ENCODE peak calls at places on chromosomes 16 and 17, in five cellular contexts. H is BJ, S is fibroblast of mammary gland, J is gastrocnemius medialis, P is AG10803. Z is an unnamed sample.

GRCh38 chr17:77451894-77452852 is 311.4 kb downstream of the SEC14L1 start:
- DNase-seq in H (no peak), S (peak), J (no peak), P (peak), Z (peak)

GRCh38 chr16:3681206-3681605 is 26.7 kb downstream of the DNASE1 start:
- DNase-seq in H (no peak), S (no peak), J (peak), P (peak), Z (no peak)

GRCh38 chr16:28001184-28001583 is 62.3 kb downstream of the GSG1L start:
- DNase-seq in H (no peak), S (no peak), J (no peak), P (no peak), Z (no peak)

GRCh38 chr16:31202402-31203385 is at the start of gene PYCARD:
- DNase-seq in H (no peak), S (peak), J (no peak), P (peak), Z (no peak)

GRCh38 chr16:15643453-15644305 is 725 bp upstream of the MARF1 start:
- DNase-seq in H (no peak), S (peak), J (peak), P (peak), Z (peak)

GRCh38 chr16:56262148-56262878 is 71.0 kb downstream of the GNAO1 start:
- DNase-seq in H (no peak), S (no peak), J (no peak), P (no peak), Z (no peak)

GRCh38 chr17:8125196-8125946 is 1.5 kb upstream of the HES7 start:
- DNase-seq in H (no peak), S (peak), J (peak), P (peak), Z (peak)

GRCh38 chr16:86635181-86635580 is 56.8 kb downstream of the FOXL1 start:
- DNase-seq in H (no peak), S (peak), J (no peak), P (peak), Z (no peak)

GRCh38 chr16:49547448-49547847 is 173.8 kb downstream of the C16orf78 start:
- DNase-seq in H (no peak), S (no peak), J (no peak), P (no peak), Z (no peak)

GRCh38 chr17:5020502-5021023 is 14.7 kb downstream of the SLC52A1 start:
- DNase-seq in H (no peak), S (no peak), J (no peak), P (no peak), Z (no peak)

GRCh38 chr17:22703204-22703603 is 1010.9 kb downstream of the KCNJ18 start:
- DNase-seq in H (no peak), S (no peak), J (no peak), P (no peak), Z (no peak)

GRCh38 chr17:58364270-58364942 is 12.4 kb upstream of the SUPT4H1 start:
- DNase-seq in H (no peak), S (no peak), J (no peak), P (no peak), Z (no peak)

GRCh38 chr16:88640520-88641247 is 2.3 kb downstream of the IL17C start:
- DNase-seq in H (no peak), S (no peak), J (no peak), P (no peak), Z (no peak)

GRCh38 chr17:15469260-15469659 is 1.8 kb upstream of the CDRT4 start:
- DNase-seq in H (no peak), S (peak), J (peak), P (no peak), Z (no peak)

GRCh38 chr17:2905269-2905668 is 109.0 kb downstream of the RAP1GAP2 start:
- DNase-seq in H (no peak), S (no peak), J (no peak), P (no peak), Z (no peak)

GRCh38 chr16:69186642-69187386 is at the start of gene SNTB2:
- DNase-seq in H (no peak), S (peak), J (peak), P (peak), Z (peak)

GRCh38 chr16:5615868-5616642 is 518.5 kb upstream of the EEF2KMT start:
- DNase-seq in H (no peak), S (peak), J (no peak), P (no peak), Z (peak)

GRCh38 chr17:41492771-41493170 is 3.1 kb upstream of the KRT36 start:
- DNase-seq in H (no peak), S (peak), J (no peak), P (no peak), Z (peak)

GRCh38 chr17:7308625-7309433 is 1.4 kb downstream of the EIF5A start:
- DNase-seq in H (peak), S (peak), J (peak), P (peak), Z (peak)

GRCh38 chr17:75940727-75941441 is at the start of gene FBF1:
- DNase-seq in H (peak), S (peak), J (peak), P (peak), Z (peak)

GRCh38 chr17:1464186-1464585 is 8.2 kb upstream of the CRK start:
- DNase-seq in H (no peak), S (no peak), J (no peak), P (no peak), Z (no peak)

DNA sequence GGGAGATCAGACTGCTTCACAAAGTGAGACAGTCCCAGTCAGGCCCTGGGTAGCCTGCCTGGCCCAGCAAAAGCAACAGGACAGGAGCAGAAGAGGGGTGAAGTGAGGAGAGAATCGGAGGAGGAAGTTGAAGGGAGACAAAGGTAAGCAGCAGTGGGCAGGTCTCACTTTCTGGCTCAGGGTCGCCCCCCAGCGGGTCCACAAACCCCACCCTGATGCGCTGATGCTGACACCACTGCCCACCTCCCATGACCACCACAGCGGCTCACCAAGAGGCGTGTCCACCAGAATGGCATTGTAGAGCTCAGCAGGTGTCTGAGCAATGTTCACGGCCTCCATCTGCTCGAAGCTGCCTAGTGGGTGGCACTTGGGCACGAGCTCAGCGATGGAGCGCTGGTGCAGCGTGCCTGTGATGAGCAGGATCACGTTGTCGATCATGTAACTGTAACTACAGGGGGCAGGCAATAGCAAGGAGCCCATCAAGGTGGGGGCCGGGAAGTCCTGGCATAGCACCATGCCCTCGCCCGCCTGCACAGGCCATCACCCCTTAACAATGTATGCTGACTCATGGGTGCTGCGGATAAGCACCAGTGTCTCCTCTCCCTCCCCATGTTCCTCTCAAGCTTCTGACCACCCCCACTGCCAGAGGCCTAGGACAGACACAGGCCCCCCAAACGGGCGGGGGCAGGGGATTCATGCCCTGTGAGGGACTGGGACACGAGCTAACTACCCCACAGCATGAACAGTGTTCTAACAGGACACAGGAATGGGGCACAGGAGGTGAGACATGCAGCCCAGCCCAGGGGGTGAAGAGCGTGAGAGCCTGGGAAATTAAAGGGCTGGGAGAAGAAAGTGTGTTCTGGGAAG is 13.6 kb downstream of the HSD11B2 start:
- DNase-seq in H (no peak), S (peak), J (no peak), P (no peak), Z (no peak)
- TF ChIP-seq CTCF in H (no peak), S (no peak), J (no peak), P (no peak), Z (no peak)

DNA sequence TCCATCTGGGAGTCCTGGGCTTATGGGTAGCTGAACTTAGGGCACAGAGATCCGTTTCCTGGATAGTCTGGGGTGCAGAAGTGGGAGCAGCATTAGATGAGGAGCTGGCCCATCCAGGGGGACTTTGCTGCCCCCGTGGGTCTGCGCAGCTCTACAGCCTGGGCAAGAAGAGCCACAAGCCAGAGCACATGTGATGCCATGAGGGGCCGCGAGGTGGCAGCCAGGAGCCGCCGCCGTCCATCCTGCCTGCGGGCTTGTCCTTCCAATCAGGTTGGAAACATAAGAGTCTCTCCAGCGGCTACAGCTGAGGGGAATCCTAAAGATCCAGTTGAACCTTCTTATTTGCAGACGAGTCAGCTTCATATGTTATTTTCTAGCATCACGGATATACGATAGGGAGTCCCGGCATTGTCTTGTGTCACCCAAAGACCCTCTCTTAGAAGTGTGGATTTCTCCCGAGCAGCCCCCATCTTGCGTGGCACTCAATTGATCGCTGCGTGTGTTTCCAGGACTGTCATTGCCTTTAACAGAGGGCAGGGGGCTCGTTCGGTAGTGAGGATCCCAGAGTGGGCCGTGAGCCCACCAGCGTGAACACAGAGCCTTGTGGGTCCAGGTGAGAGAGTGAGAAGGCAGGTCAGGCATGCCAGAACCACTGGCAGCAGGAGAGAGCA is 22.0 kb downstream of the C1QTNF1 start:
- DNase-seq in H (no peak), S (peak), J (peak), P (peak), Z (no peak)
- TF ChIP-seq CTCF in H (peak), S (peak), J (peak), P (peak), Z (peak)

GRCh38 chr17:44218344-44219125 is 940 bp downstream of the UBTF start:
- DNase-seq in H (no peak), S (peak), J (peak), P (peak), Z (peak)

GRCh38 chr17:44217738-44218343 is 1.6 kb downstream of the UBTF start:
- DNase-seq in H (no peak), S (no peak), J (no peak), P (no peak), Z (peak)

GRCh38 chr17:44220211-44221071 is 966 bp upstream of the UBTF start:
- DNase-seq in H (no peak), S (peak), J (no peak), P (peak), Z (no peak)

GRCh38 chr17:44219636-44220210 is at the start of gene UBTF:
- DNase-seq in H (no peak), S (no peak), J (peak), P (peak), Z (peak)

DNA sequence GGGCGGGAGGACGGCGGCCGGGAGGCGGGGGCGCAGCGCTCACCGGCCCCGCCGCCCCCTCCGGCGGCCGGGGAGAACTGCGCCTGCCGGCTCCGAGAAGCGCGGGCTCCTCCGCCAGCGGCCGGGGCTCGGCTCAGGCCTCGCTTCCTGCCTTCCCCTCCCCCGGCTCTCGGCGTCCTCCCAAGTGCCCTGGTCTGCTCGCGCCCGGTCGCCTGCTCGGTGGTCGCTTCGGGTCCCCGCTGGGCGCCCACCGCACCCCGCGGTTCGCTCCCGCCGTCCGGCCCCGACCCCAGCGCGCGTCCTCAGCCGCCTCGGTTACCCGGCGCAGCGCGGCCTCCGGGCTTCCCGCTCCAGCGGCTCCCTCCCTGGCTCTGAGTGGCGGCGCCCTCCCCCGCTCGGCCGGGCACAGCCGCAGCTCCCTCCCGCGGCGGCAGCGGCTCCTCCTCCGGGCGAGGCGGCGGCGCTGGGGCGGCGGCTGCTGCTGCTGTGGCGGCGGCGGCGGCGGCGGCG is 294 bp downstream of the UBTF start:
- DNase-seq in H (no peak), S (peak), J (peak), P (peak), Z (peak)
- TF ChIP-seq CTCF in H (peak), S (no peak), J (peak), P (peak), Z (peak)

GRCh38 chr16:85205747-85206471 is 93.6 kb upstream of the CIBAR2 start:
- DNase-seq in H (no peak), S (peak), J (peak), P (no peak), Z (no peak)

GRCh38 chr16:85202631-85203461 is 90.6 kb upstream of the CIBAR2 start:
- DNase-seq in H (peak), S (peak), J (peak), P (peak), Z (peak)

GRCh38 chr16:85203462-85203813 is 91.2 kb upstream of the CIBAR2 start:
- DNase-seq in H (no peak), S (no peak), J (no peak), P (no peak), Z (no peak)

GRCh38 chr16:85206472-85207356 is 94.4 kb upstream of the CIBAR2 start:
- DNase-seq in H (no peak), S (no peak), J (no peak), P (no peak), Z (peak)

GRCh38 chr16:85204242-85205010 is 92.2 kb upstream of the CIBAR2 start:
- DNase-seq in H (peak), S (peak), J (no peak), P (peak), Z (no peak)
- TF ChIP-seq CTCF in H (no peak), S (no peak), J (no peak), P (no peak), Z (no peak)

DNA sequence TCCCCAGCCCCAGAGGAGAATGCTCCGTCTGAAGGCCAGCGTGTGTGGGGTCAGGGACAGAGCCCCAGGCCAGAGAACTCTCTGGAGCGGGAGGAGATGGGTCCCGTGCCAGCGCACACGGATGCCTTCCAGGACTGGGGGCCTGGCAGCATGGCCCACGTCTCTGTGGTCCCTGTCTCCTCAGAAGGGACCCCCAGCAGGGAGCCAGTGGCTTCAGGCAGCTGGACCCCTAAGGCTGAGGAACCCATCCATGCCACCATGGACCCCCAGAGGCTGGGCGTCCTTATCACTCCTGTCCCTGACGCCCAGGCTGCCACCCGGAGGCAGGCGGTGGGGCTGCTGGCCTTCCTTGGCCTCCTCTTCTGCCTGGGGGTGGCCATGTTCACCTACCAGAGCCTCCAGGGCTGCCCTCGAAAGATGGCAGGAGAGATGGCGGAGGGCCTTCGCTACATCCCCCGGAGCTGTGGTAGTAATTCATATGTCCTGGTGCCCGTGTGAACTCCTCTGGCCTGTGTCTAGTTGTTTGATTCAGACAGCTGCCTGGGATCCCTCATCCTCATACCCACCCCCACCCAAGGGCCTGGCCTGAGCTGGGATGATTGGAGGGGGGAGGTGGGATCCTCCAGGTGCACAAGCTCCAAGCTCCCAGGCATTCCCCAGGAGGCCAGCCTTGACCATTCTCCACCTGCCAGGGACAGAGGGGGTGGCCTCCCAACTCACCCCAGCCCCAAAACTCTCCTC is 10.4 kb downstream of the CX3CL1 start:
- DNase-seq in H (no peak), S (no peak), J (no peak), P (no peak), Z (no peak)
- TF ChIP-seq CTCF in H (no peak), S (no peak), J (no peak), P (no peak), Z (no peak)

GRCh38 chr16:19712418-19713058 is 5.5 kb downstream of the KNOP1 start:
- DNase-seq in H (no peak), S (no peak), J (no peak), P (no peak), Z (no peak)

GRCh38 chr16:19709381-19710136 is 8.5 kb downstream of the KNOP1 start:
- DNase-seq in H (no peak), S (no peak), J (no peak), P (no peak), Z (no peak)

GRCh38 chr16:19710191-19710908 is 7.7 kb downstream of the KNOP1 start:
- DNase-seq in H (no peak), S (no peak), J (no peak), P (no peak), Z (no peak)

GRCh38 chr16:19711643-19712042 is 6.4 kb downstream of the KNOP1 start:
- DNase-seq in H (no peak), S (no peak), J (no peak), P (no peak), Z (no peak)

DNA sequence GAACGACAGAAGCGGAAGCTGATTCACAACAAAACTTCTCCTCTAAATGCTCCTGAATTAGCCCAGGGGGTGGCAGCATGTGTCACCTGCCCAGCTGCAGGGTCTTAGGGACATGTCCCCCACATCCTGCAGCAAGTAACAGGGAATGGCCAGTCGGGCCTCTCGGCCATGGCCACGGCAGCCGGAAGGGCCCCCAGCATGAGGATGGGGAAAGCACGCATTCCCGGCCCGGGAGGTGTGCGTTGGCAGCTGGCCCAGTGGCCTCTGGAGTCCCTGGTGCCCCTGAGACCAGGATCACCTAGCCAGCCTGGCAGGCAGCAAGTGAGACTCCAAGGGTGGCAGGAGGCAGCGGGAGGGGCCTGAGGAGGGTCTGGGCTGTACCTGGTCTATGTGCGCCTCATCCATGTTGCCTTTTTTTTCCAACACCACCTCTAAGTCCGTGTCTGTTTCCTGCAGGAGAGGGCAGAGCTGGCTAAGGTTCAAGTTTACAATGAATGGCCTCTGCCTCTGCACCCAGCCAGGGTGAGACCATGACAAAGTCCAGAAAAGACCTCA is 7.0 kb downstream of the KNOP1 start:
- DNase-seq in H (no peak), S (no peak), J (no peak), P (no peak), Z (no peak)
- TF ChIP-seq CTCF in H (no peak), S (no peak), J (no peak), P (no peak), Z (no peak)

GRCh38 chr17:43056051-43056450 is 31.0 kb downstream of the RND2 start:
- DNase-seq in H (no peak), S (no peak), J (no peak), P (no peak), Z (no peak)
- TF ChIP-seq CTCF in H (no peak), S (no peak), J (no peak), P (no peak), Z (no peak)

Z was measured in mesothelial cell of epicardium.